ENCODE peak calls at places on chromosomes 6 and 20, in five cellular contexts. D is A549, M is GM12878, K is HepG2, I is SK-N-SH. X is an unnamed sample.
A peak's percentile ranks its signal among the peaks of the same experiment; 100 is the strongest.

GRCh38 chr20:49781676-49782075 is 31.0 kb upstream of the SLC9A8 start:
- DNase-seq in M (no peak), D (no peak), K (no peak), I (no peak), X (no peak)

GRCh38 chr6:157912326-157912725 is 69.3 kb upstream of the SYNJ2 start:
- DNase-seq in K (no peak), D (no peak), M (no peak), I (no peak), X (no peak)

GRCh38 chr20:51533291-51534172 is 9.0 kb downstream of the NFATC2 start:
- DNase-seq in I (no peak), M (no peak), K (peak; percentile 11), D (peak; percentile 25), X (no peak)

GRCh38 chr6:151056230-151056907 is 183.4 kb upstream of the AKAP12 start:
- DNase-seq in M (no peak), I (no peak), K (peak; percentile 64), D (no peak), X (no peak)

GRCh38 chr20:20364747-20365558 is 3.0 kb upstream of the INSM1 start:
- DNase-seq in K (no peak), D (no peak), M (no peak), I (no peak), X (no peak)

GRCh38 chr6:100353276-100354015 is 111.3 kb downstream of the SIM1 start:
- DNase-seq in K (no peak), D (no peak), M (no peak), I (no peak), X (peak; percentile 12)

GRCh38 chr6:8499540-8499939 is 64.2 kb upstream of the SLC35B3 start:
- DNase-seq in D (peak; percentile 3), K (peak; percentile 10), I (peak; percentile 2), M (no peak), X (no peak)

GRCh38 chr6:166007349-166008263 is 160.0 kb downstream of the TBXT start:
- DNase-seq in I (peak; percentile 55), M (no peak), D (peak; percentile 91), K (no peak), X (no peak)

DNA sequence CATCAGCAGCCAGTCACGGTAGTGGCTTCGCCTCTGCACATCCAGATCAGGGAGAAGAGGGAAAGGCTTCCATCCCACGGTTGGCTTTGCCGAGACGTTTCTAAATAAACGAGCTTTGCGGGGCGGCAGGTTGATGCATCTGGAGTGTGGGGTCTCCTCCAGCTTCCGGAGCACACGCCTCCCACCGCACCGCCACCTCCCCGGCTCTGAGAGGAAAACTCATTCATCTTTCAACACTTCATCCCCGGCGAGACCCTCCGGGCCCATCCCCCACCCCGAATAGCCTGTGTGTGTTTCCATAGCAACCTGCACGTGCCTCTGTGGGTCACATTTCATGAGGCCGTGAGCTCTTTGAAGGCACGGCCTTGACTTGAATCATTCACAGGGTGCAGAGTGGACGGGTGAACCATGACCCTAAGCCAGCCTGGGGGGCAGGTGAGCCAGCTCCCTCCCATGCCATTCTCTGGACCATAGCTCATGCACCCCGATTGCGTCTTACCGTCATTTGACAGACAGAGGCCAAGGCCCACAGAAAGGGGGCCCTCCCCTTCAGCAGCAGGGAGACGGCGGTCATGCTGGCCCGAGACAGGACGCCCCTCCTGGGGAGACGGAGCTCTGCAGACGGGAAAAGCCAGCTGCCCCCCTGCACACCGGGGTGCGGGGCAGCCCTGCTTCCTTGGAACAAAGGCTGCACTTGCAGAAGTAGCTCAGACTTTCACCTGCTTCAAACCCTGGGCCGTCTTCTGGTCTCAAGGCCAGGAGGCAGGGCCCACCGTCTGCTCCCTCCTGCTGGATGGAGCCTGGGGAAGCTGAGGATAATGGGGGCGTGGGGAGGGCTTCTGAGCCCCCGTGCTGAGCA is 16.3 kb upstream of the CHRNA4 start:
- DNase-seq in K (peak; percentile 65), M (no peak), I (no peak), D (no peak), X (no peak)
- TF ChIP-seq EP300 in K (no peak), M (no peak), I (no peak), D (no peak), X (no peak)

GRCh38 chr6:24900917-24901697 is 34.7 kb downstream of the RIPOR2 start:
- DNase-seq in I (no peak), D (no peak), M (no peak), K (no peak), X (no peak)

GRCh38 chr6:24903681-24904080 is 32.1 kb downstream of the RIPOR2 start:
- DNase-seq in M (no peak), D (no peak), I (no peak), K (no peak), X (no peak)

GRCh38 chr6:24901698-24902328 is 33.9 kb downstream of the RIPOR2 start:
- DNase-seq in D (no peak), K (no peak), M (no peak), I (no peak), X (no peak)

GRCh38 chr6:24905485-24905884 is 30.3 kb downstream of the RIPOR2 start:
- DNase-seq in D (no peak), I (no peak), K (no peak), M (no peak), X (no peak)

DNA sequence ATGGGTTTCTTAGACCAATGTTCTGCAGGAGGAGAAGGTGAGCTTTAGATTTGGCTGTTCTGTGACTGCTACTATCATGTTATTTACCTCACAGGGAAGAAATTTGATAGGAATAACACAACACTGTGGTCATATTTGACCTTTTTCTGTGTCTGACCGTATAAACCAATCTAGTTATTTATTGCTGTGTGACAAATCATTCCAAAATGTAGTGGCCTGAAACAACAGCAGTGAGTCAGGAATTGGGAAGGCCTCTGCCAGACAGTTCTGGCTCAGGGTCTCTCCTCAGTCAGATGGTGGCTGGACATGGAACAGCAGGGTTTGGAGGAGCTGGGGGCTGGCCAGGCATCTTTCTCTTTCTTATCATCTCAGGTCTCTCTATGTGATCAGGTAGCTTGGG is 33.0 kb downstream of the RIPOR2 start:
- DNase-seq in I (no peak), M (no peak), D (no peak), K (no peak), X (no peak)
- TF ChIP-seq REST in I (no peak), M (no peak), D (no peak), K (no peak), X (no peak)

GRCh38 chr6:149319413-149319812 is 1.9 kb downstream of the TAB2 start:
- DNase-seq in M (no peak), D (no peak), I (no peak), K (no peak), X (no peak)

GRCh38 chr6:149318581-149319286 is 1.2 kb downstream of the TAB2 start:
- DNase-seq in I (peak; percentile 9), M (no peak), D (no peak), K (peak; percentile 21), X (no peak)

GRCh38 chr6:149317656-149318571 is at the start of gene TAB2:
- DNase-seq in D (peak; percentile 18), K (no peak), I (peak; percentile 73), M (no peak), X (peak; percentile 81)

GRCh38 chr6:149316108-149316727 is 1.3 kb upstream of the TAB2 start:
- DNase-seq in M (no peak), I (no peak), D (no peak), K (no peak), X (no peak)

GRCh38 chr6:149316740-149317655 is 514 bp upstream of the TAB2 start:
- DNase-seq in I (peak; percentile 93), M (peak; percentile 57), K (peak; percentile 89), D (peak; percentile 92), X (peak; percentile 97)
- TF ChIP-seq EP300 in I (no peak), M (no peak), K (peak; percentile 38), D (no peak), X (peak; percentile 5)

DNA sequence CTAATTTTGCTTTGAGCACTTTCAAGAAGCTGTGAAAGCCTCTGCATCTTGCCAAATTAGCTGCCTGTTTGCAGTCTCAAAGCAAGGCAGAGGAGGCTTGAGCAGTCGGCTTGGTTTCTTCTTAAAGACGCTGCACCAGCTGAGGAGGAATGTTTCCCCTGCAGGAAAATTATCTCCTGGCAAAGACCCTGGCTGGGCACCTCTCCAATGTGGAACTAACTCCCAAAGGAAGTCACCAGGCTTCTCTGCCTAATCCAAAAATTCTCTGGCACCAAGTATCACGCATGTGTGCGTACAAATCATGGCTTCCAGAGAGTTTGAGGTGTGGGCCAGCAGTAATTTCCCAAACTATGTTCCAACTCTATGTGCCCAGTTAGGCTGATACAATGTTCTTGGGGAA is 176.2 kb downstream of the KIF16B start:
- DNase-seq in K (no peak), D (no peak), M (no peak), I (no peak), X (no peak)
- TF ChIP-seq REST in K (no peak), D (no peak), M (no peak), I (no peak), X (no peak)

DNA sequence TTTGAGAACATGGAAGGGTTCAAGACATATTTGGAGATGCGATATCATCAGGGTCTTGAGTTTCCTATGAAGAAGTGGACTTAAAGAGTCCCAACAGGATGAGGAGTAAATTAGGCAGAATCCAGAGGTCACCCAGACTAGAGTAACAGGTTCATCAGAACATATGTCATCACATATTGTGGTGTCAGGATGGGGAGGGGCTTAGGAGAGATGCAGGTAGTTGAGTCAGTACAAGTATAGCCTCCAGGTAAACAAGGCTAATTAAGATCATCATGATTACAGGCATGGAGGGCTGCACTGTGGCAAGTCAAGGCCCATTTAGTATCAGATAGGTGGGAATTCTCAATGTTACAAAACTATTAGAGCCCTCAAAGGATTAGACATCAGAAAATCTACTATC is 90.1 kb upstream of the PAK5 start:
- DNase-seq in D (no peak), I (no peak), M (no peak), K (no peak), X (no peak)
- TF ChIP-seq EP300 in D (no peak), I (no peak), M (no peak), K (no peak), X (no peak)

GRCh38 chr20:12156252-12156651 is 238.6 kb downstream of the BTBD3 start:
- DNase-seq in I (no peak), D (no peak), M (no peak), K (no peak), X (no peak)

GRCh38 chr20:12159266-12159665 is 241.6 kb downstream of the BTBD3 start:
- DNase-seq in M (no peak), K (no peak), I (no peak), D (no peak), X (no peak)

GRCh38 chr20:12152996-12153395 is 235.3 kb downstream of the BTBD3 start:
- DNase-seq in D (no peak), M (no peak), K (peak; percentile 6), I (no peak), X (no peak)

GRCh38 chr20:12153616-12154015 is 235.9 kb downstream of the BTBD3 start:
- DNase-seq in M (no peak), D (no peak), K (no peak), I (no peak), X (no peak)
- TF ChIP-seq REST in M (no peak), D (no peak), K (no peak), I (no peak), X (no peak)

X was measured in K562.